ENCODE peak calls at places on chromosome 14, in nine cellular contexts. I, B, Y, D, N, E, U, R and O are unnamed samples.

GRCh38 chr14:77307099-77307496 is 13.6 kb downstream of the POMT2 start:
- DNase-seq in I (no peak), B (no peak), Y (no peak), D (no peak), N (no peak), E (no peak), U (no peak), R (no peak), O (no peak)

GRCh38 chr14:99671230-99672224 is 12.6 kb upstream of the CYP46A1 start:
- DNase-seq in I (no peak), B (no peak), Y (no peak), D (peak), N (peak), E (no peak), U (no peak), R (no peak), O (no peak)

GRCh38 chr14:78202976-78203375 is 32.8 kb downstream of the NRXN3 start:
- DNase-seq in I (no peak), B (no peak), Y (no peak), D (no peak), N (no peak), E (no peak), U (no peak), R (no peak), O (no peak)

GRCh38 chr14:22865424-22866215 is 5.9 kb upstream of the LRP10 start:
- DNase-seq in I (no peak), B (no peak), Y (no peak), D (peak), N (no peak), E (no peak), U (no peak), R (no peak), O (no peak)

GRCh38 chr14:33509927-33510535 is 440.8 kb downstream of the EGLN3 start:
- DNase-seq in I (no peak), B (no peak), Y (no peak), D (no peak), N (no peak), E (no peak), U (no peak), R (peak), O (no peak)

GRCh38 chr14:90341784-90342183 is 10.0 kb upstream of the NRDE2 start:
- DNase-seq in I (no peak), B (no peak), Y (no peak), D (no peak), N (no peak), E (no peak), U (no peak), R (no peak), O (no peak)

GRCh38 chr14:49583629-49584028 is 2.6 kb downstream of the RPS29 start:
- DNase-seq in I (no peak), B (no peak), Y (no peak), D (no peak), N (no peak), E (no peak), U (no peak), R (no peak), O (no peak)

GRCh38 chr14:36479344-36479743 is 40.7 kb downstream of the NKX2-1 start:
- DNase-seq in I (no peak), B (no peak), Y (no peak), D (no peak), N (no peak), E (no peak), U (no peak), R (no peak), O (no peak)

GRCh38 chr14:75242546-75243273 is 35.9 kb upstream of the FOS start:
- DNase-seq in I (no peak), B (no peak), Y (no peak), D (peak), N (no peak), E (no peak), U (peak), R (peak), O (no peak)

GRCh38 chr14:105283028-105283427 is 17.8 kb downstream of the BRF1 start:
- DNase-seq in I (no peak), B (no peak), Y (no peak), D (no peak), N (no peak), E (no peak), U (no peak), R (no peak), O (no peak)

GRCh38 chr14:105178069-105178867 is 2.8 kb downstream of the NUDT14 start:
- DNase-seq in I (no peak), B (no peak), Y (no peak), D (no peak), N (no peak), E (no peak), U (no peak), R (no peak), O (no peak)

GRCh38 chr14:70602254-70602653 is 1.8 kb upstream of the MED6 start:
- DNase-seq in I (no peak), B (no peak), Y (no peak), D (no peak), N (no peak), E (no peak), U (no peak), R (no peak), O (no peak)